ENCODE peak calls at places on chromosome 18, in five cellular contexts. N, I, D, X and L are unnamed samples.
A peak's percentile ranks its signal among the peaks of the same experiment; 100 is the strongest.

GRCh38 chr18:44733069-44733753 is 52.5 kb downstream of the SETBP1 start:
- DNase-seq in D (no peak), N (peak; percentile 75), I (peak; percentile 34), X (no peak), L (no peak)

GRCh38 chr18:22703883-22704626 is 229.1 kb upstream of the RBBP8 start:
- DNase-seq in X (no peak), I (peak; percentile 53), D (no peak), N (peak; percentile 61), L (no peak)

GRCh38 chr18:23835506-23835905 is 146.3 kb downstream of the LAMA3 start:
- DNase-seq in N (no peak), D (no peak), X (no peak), I (no peak), L (no peak)

GRCh38 chr18:49531678-49532153 is 30.1 kb upstream of the LIPG start:
- DNase-seq in I (no peak), D (no peak), N (no peak), X (no peak), L (peak; percentile 62)

GRCh38 chr18:50313873-50314460 is 26.5 kb upstream of the CXXC1 start:
- DNase-seq in I (no peak), N (no peak), X (no peak), D (no peak), L (no peak)

GRCh38 chr18:48122376-48122775 is 191.9 kb upstream of the SMAD2 start:
- DNase-seq in I (no peak), X (no peak), N (no peak), D (no peak), L (no peak)

GRCh38 chr18:12946549-12947354 is 1.1 kb upstream of the SEH1L start:
- DNase-seq in D (no peak), N (peak; percentile 46), I (peak; percentile 34), X (peak; percentile 66), L (peak; percentile 84)

GRCh38 chr18:57846258-57846657 is 43.1 kb upstream of the ATP8B1 start:
- DNase-seq in N (peak; percentile 24), D (no peak), X (no peak), I (no peak), L (peak; percentile 56)

GRCh38 chr18:45526120-45526841 is 89.0 kb upstream of the SLC14A2 start:
- DNase-seq in N (no peak), X (no peak), I (no peak), D (no peak), L (no peak)

GRCh38 chr18:58354051-58354450 is 274.8 kb downstream of the ALPK2 start:
- DNase-seq in I (no peak), D (no peak), N (no peak), X (no peak), L (no peak)

GRCh38 chr18:61596296-61596695 is 263.1 kb downstream of the CDH20 start:
- DNase-seq in N (no peak), X (no peak), I (no peak), D (no peak), L (no peak)

GRCh38 chr18:36295214-36295613 is 2.3 kb upstream of the FHOD3 start:
- DNase-seq in X (no peak), N (no peak), I (no peak), D (no peak), L (no peak)

GRCh38 chr18:78100189-78100588 is 850.5 kb downstream of the GALR1 start:
- DNase-seq in X (no peak), D (no peak), N (no peak), I (no peak), L (no peak)

GRCh38 chr18:77124452-77124922 is 8.1 kb downstream of the MBP start:
- DNase-seq in D (peak; percentile 46), I (peak; percentile 16), N (no peak), X (no peak), L (no peak)

GRCh38 chr18:8319798-8320477 is 289.3 kb upstream of the RAB12 start:
- DNase-seq in D (no peak), N (no peak), X (no peak), I (no peak), L (no peak)

GRCh38 chr18:23964282-23965238 is 50.0 kb upstream of the TTC39C start:
- DNase-seq in N (no peak), D (peak; percentile 63), I (no peak), X (no peak), L (no peak)

GRCh38 chr18:54529444-54529843 is 61.6 kb upstream of the DYNAP start:
- DNase-seq in X (no peak), I (no peak), N (no peak), D (no peak), L (no peak)

GRCh38 chr18:37243756-37244155 is 321.8 kb downstream of the CELF4 start:
- DNase-seq in D (no peak), N (no peak), X (peak; percentile 56), I (no peak), L (no peak)

GRCh38 chr18:21313576-21313975 is 71.5 kb downstream of the GREB1L start:
- DNase-seq in N (no peak), X (no peak), D (no peak), I (no peak), L (no peak)

GRCh38 chr18:62018034-62018760 is 125.4 kb upstream of the RNF152 start:
- DNase-seq in N (no peak), D (no peak), I (no peak), X (no peak), L (no peak)

GRCh38 chr18:44848931-44849330 is 168.2 kb downstream of the SETBP1 start:
- DNase-seq in D (no peak), I (no peak), X (no peak), N (no peak), L (no peak)

GRCh38 chr18:28823506-28824182 is 646.7 kb upstream of the CDH2 start:
- DNase-seq in I (no peak), N (peak; percentile 0), X (no peak), D (no peak), L (no peak)

GRCh38 chr18:30245756-30246515 is 796.6 kb downstream of the DSC3 start:
- DNase-seq in I (no peak), X (no peak), D (no peak), N (no peak), L (no peak)

GRCh38 chr18:77127769-77128671 is 4.6 kb downstream of the MBP start:
- DNase-seq in N (peak; percentile 64), X (no peak), D (peak; percentile 59), I (peak; percentile 96), L (peak; percentile 99)

GRCh38 chr18:77102246-77103040 is 30.1 kb downstream of the MBP start:
- DNase-seq in N (no peak), X (no peak), I (no peak), D (no peak), L (no peak)

GRCh38 chr18:77487951-77488740 is 238.5 kb downstream of the GALR1 start:
- DNase-seq in I (no peak), X (no peak), D (no peak), N (no peak), L (no peak)

GRCh38 chr18:47968721-47969120 is 38.3 kb upstream of the SMAD2 start:
- DNase-seq in D (no peak), N (no peak), X (no peak), I (no peak), L (no peak)

GRCh38 chr18:38007931-38008330 is 442.3 kb upstream of the CELF4 start:
- DNase-seq in N (no peak), X (no peak), D (no peak), I (no peak), L (no peak)

GRCh38 chr18:23810396-23810795 is 121.1 kb downstream of the LAMA3 start:
- DNase-seq in I (no peak), D (peak; percentile 56), N (no peak), X (no peak), L (no peak)

GRCh38 chr18:34991561-34991960 is 49.7 kb upstream of the MAPRE2 start:
- DNase-seq in X (no peak), N (no peak), D (no peak), I (no peak), L (no peak)

GRCh38 chr18:70491734-70492348 is 203.0 kb downstream of the SOCS6 start:
- DNase-seq in X (peak; percentile 47), D (peak; percentile 35), N (peak; percentile 15), I (peak; percentile 51), L (peak; percentile 39)